ENCODE peak calls at places on chromosomes 6 and 20, in four cellular contexts. V is heart left ventricle, O is neuronal stem cell, M is adipocyte. D is an unnamed sample.

GRCh38 chr20:51085761-51086160 is 62.9 kb upstream of the KCNG1 start:
- DNase-seq in V (no peak), O (no peak), M (no peak), D (no peak)

GRCh38 chr20:41482647-41483552 is 116.3 kb upstream of the EMILIN3 start:
- DNase-seq in M (peak), O (no peak), V (no peak), D (no peak)

GRCh38 chr6:63929111-63929510 is 293.5 kb downstream of the PHF3 start:
- DNase-seq in V (no peak), M (no peak), O (no peak), D (no peak)

GRCh38 chr6:112054520-112055160 is 736 bp downstream of the CCN6 start:
- DNase-seq in O (no peak), V (no peak), M (peak), D (no peak)

GRCh38 chr6:18976966-18977365 is 589.8 kb downstream of the RNF144B start:
- DNase-seq in M (no peak), V (no peak), O (no peak), D (no peak)

GRCh38 chr6:139452176-139452876 is 77.9 kb upstream of the CITED2 start:
- DNase-seq in M (peak), V (no peak), O (no peak), D (no peak)

GRCh38 chr6:166925141-166925996 is 31.0 kb downstream of the RNASET2 start:
- DNase-seq in M (no peak), O (no peak), V (no peak), D (no peak)

GRCh38 chr6:63058601-63059000 is 152.7 kb upstream of the FKBP1C start:
- DNase-seq in O (no peak), V (no peak), M (no peak), D (no peak)

GRCh38 chr6:3617681-3618299 is 133.7 kb downstream of the PXDC1 start:
- DNase-seq in V (no peak), O (no peak), M (no peak), D (no peak)

GRCh38 chr6:158441639-158442308 is 118.1 kb upstream of the TMEM181 start:
- DNase-seq in O (no peak), V (peak), M (no peak), D (no peak)

GRCh38 chr6:169981969-169982368 is 230.5 kb downstream of the ERMARD start:
- DNase-seq in V (no peak), M (no peak), O (no peak), D (no peak)

GRCh38 chr20:45336530-45337366 is 11.5 kb downstream of the SDC4 start:
- DNase-seq in V (no peak), O (no peak), M (peak), D (no peak)

GRCh38 chr6:25942561-25943147 is 12.2 kb upstream of the SLC17A2 start:
- DNase-seq in M (peak), O (peak), V (no peak), D (no peak)

GRCh38 chr6:101011165-101011564 is 130.0 kb upstream of the ASCC3 start:
- DNase-seq in O (no peak), V (no peak), M (no peak), D (no peak)

GRCh38 chr20:1415667-1416468 is 23.0 kb upstream of the FKBP1A start:
- DNase-seq in M (peak), V (no peak), O (no peak), D (no peak)

GRCh38 chr6:141401851-141402250 is 730.9 kb upstream of the GJE1 start:
- DNase-seq in V (no peak), M (no peak), O (no peak), D (no peak)

GRCh38 chr6:21707527-21707926 is 114.0 kb downstream of the SOX4 start:
- DNase-seq in O (no peak), M (no peak), V (no peak), D (no peak)

GRCh38 chr6:100346828-100347227 is 117.9 kb downstream of the SIM1 start:
- DNase-seq in O (no peak), M (peak), V (no peak), D (no peak)

GRCh38 chr6:13769655-13770053 is 44.7 kb downstream of the MCUR1 start:
- DNase-seq in V (no peak), O (no peak), M (no peak), D (peak)

GRCh38 chr20:35953411-35954199 is 697 bp downstream of the SCAND1 start:
- DNase-seq in M (peak), V (peak), O (no peak), D (no peak)

DNA sequence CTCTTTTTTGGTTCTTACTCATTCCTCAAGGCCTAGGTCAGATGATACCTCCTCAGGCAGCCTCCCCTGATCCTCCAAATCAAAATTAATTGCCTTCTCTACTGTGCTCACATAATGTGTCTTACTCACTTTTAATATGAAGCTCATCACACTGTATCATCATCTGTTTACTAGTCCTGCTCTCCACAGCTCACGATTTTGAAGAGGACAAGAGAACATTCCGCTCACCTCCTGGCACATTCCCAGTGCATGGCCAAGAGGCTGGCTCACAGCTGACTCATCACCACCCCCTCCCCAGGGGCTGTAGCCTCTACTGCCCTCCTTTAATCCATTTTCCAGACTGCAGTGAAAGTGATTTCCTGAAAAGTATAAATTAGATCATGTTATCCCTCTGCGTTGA is 133.1 kb downstream of the ALDH8A1 start:
- DNase-seq in V (no peak), M (no peak), O (no peak), D (no peak)
- H3K4me3 ChIP-seq in V (no peak), M (no peak), O (no peak), D (no peak)

GRCh38 chr6:124956018-124956417 is 6.2 kb upstream of the RNF217 start:
- DNase-seq in O (no peak), M (no peak), V (no peak), D (no peak)
- H3K4me3 ChIP-seq in O (no peak), M (no peak), V (no peak), D (no peak)

DNA sequence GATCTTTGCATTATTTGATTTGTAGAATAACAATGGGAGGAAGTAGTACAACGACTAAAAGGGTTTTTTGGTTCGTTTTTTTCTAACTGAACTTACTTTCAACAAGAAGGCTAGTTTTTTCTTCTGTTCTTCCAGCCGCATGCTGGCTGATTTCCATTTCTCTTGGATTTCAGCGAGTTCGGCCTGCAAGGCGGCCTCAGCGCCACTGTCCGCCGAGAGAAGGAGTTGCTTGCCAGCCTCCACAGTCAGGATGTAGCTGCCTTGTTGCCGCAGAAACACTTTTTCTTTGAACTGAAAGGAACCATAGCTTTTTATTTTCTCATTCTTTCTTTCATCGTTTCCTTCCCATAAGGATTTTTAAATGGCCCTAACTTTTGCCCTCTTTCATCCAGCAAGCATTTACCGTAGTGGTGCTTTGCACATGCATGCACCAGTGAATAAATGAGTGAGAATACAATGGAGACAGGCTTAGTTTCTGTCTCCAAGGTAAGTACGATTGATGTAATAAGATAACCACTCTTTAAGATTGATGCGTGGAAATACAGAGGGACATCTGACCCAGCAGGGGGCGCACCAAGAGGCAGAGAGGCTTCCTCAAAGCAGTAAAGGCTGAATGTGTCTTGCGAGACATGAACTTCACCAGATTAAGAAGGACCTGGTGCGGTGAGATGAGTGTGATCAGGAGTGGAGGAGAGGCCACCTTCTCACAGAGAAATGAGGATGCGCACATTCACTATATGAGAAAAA is 398.8 kb downstream of the ESR1 start:
- DNase-seq in O (no peak), V (no peak), M (peak), D (peak)
- H3K4me3 ChIP-seq in O (no peak), V (no peak), M (no peak), D (no peak)

DNA sequence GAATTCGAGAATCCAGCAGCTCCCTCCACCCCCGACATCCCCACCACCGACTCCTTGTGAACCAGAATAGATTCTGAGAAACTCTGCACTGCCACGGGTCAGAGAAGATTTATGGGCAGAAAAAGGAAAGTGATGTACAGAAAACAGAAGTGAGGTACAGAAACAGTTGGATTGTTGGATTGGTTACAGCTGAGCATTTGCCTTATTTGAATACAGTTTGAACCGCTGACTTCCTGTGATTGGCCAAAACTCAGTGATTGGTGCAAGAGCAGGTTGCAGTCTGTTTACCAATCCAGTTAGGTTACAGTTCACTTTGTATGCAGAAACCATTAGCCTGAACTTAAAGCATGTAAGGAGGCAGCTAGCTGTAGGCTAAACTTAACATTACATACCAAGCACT is 131.2 kb upstream of the HDDC2 start:
- DNase-seq in V (no peak), M (no peak), O (no peak), D (no peak)
- H3K4me3 ChIP-seq in V (no peak), M (no peak), O (no peak), D (no peak)

D was measured in iPS DF 6.9.